ENCODE peak calls at places on chromosome 12, in five cellular contexts. E is OCI-M1; M is stimulated activated CD8-positive, alpha-beta memory T cell treated with anti-CD3 and anti-CD28 coated beads, Interleukin-2, amount 100 ng/mL, for 1 hour; F is left ventricle myocardium superior; G is body of pancreas. T is an unnamed sample.

GRCh38 chr12:64404470-64405446 is 566 bp downstream of the XPOT start:
- DNase-seq in G (peak), F (peak), E (peak), M (peak), T (peak)

GRCh38 chr12:130602251-130602650 is 113.8 kb downstream of the RIMBP2 start:
- DNase-seq in F (no peak), M (no peak), G (no peak), E (no peak), T (no peak)

GRCh38 chr12:97404549-97404948 is 58.1 kb upstream of the RMST start:
- DNase-seq in G (peak), F (no peak), M (no peak), E (peak), T (no peak)

GRCh38 chr12:23949212-23950010 is at the start of gene SOX5:
- DNase-seq in G (peak), F (peak), E (peak), M (no peak), T (peak)

GRCh38 chr12:131220007-131220685 is 266.4 kb downstream of the ADGRD1 start:
- DNase-seq in M (no peak), G (no peak), F (no peak), E (no peak), T (no peak)

GRCh38 chr12:19496249-19497208 is 57.2 kb downstream of the AEBP2 start:
- DNase-seq in F (no peak), E (no peak), G (no peak), M (no peak), T (no peak)

GRCh38 chr12:40015360-40015759 is 90.5 kb downstream of the SLC2A13 start:
- DNase-seq in E (no peak), F (no peak), M (no peak), G (no peak), T (no peak)

GRCh38 chr12:62191747-62192485 is 68.3 kb upstream of the USP15 start:
- DNase-seq in M (no peak), F (peak), E (no peak), G (peak), T (no peak)

GRCh38 chr12:48883305-48884171 is 17.9 kb upstream of the RND1 start:
- DNase-seq in G (peak), F (no peak), M (no peak), E (no peak), T (no peak)

GRCh38 chr12:87317302-87317701 is 711.9 kb downstream of the C12orf50 start:
- DNase-seq in E (no peak), G (no peak), F (no peak), M (no peak), T (no peak)

GRCh38 chr12:41188058-41188840 is at the start of gene PDZRN4:
- DNase-seq in G (no peak), F (peak), E (no peak), M (no peak), T (peak)

GRCh38 chr12:48601013-48601756 is 31.3 kb upstream of the LALBA start:
- DNase-seq in F (no peak), G (no peak), M (no peak), E (peak), T (no peak)

GRCh38 chr12:66061557-66062279 is 68.8 kb downstream of the LLPH start:
- DNase-seq in E (no peak), M (no peak), F (no peak), G (no peak), T (no peak)

GRCh38 chr12:112537710-112538396 is 119.1 kb downstream of the PTPN11 start:
- DNase-seq in G (no peak), F (no peak), E (no peak), M (no peak), T (no peak)

GRCh38 chr12:43764528-43764927 is 5.8 kb downstream of the IRAK4 start:
- DNase-seq in M (no peak), E (no peak), G (no peak), F (no peak), T (no peak)

GRCh38 chr12:80195737-80196136 is 96.4 kb downstream of the OTOGL start:
- DNase-seq in M (no peak), F (no peak), E (no peak), G (no peak), T (no peak)

GRCh38 chr12:115149685-115150378 is 465.9 kb upstream of the TBX3 start:
- DNase-seq in F (no peak), E (peak), M (no peak), G (no peak), T (no peak)

GRCh38 chr12:4187916-4188315 is 85.6 kb upstream of the CCND2 start:
- DNase-seq in E (no peak), G (no peak), M (no peak), F (no peak), T (no peak)

GRCh38 chr12:68631177-68631576 is 20.5 kb downstream of the RAP1B start:
- DNase-seq in E (no peak), F (no peak), M (no peak), G (no peak), T (no peak)

GRCh38 chr12:32163596-32163995 is 56.9 kb downstream of the BICD1 start:
- DNase-seq in E (no peak), M (no peak), F (no peak), G (no peak), T (no peak)

GRCh38 chr12:125856366-125856765 is 791.1 kb downstream of the AACS start:
- DNase-seq in F (no peak), M (no peak), E (no peak), G (no peak), T (no peak)

GRCh38 chr12:92539966-92540791 is 162.6 kb upstream of the PLEKHG7 start:
- DNase-seq in G (peak), F (peak), M (no peak), E (no peak), T (peak)

GRCh38 chr12:46221255-46222128 is 47.4 kb downstream of the SLC38A1 start:
- DNase-seq in G (no peak), E (no peak), M (no peak), F (no peak), T (no peak)

GRCh38 chr12:121957831-121958515 is 39.6 kb downstream of the CFAP251 start:
- DNase-seq in E (no peak), M (no peak), F (no peak), G (no peak), T (no peak)

GRCh38 chr12:95805864-95806669 is 15.5 kb upstream of the NTN4 start:
- DNase-seq in G (no peak), F (no peak), E (no peak), M (no peak), T (peak)

GRCh38 chr12:107375231-107375630 is 281.9 kb upstream of the CRY1 start:
- DNase-seq in F (no peak), M (no peak), E (no peak), G (no peak), T (no peak)

GRCh38 chr12:7937867-7938506 is 2.0 kb upstream of the SLC2A3 start:
- DNase-seq in E (peak), G (no peak), M (no peak), F (no peak), T (peak)

GRCh38 chr12:79020106-79020505 is 155.5 kb downstream of the SYT1 start:
- DNase-seq in F (no peak), M (no peak), G (no peak), E (no peak), T (no peak)

GRCh38 chr12:99553461-99553860 is 94.1 kb upstream of the GARIN6 start:
- DNase-seq in M (no peak), G (no peak), E (no peak), F (no peak), T (no peak)

GRCh38 chr12:112988224-112988623 is 9.9 kb downstream of the OAS2 start:
- DNase-seq in M (no peak), G (no peak), F (no peak), E (peak), T (no peak)

GRCh38 chr12:6074394-6074793 is 50.1 kb downstream of the VWF start:
- DNase-seq in E (no peak), M (no peak), F (no peak), G (no peak), T (no peak)

GRCh38 chr12:26633591-26634210 is 199.3 kb downstream of the ITPR2 start:
- DNase-seq in E (no peak), G (no peak), M (no peak), F (no peak), T (no peak)

GRCh38 chr12:14714437-14714836 is 18.0 kb upstream of the GUCY2C start:
- DNase-seq in G (no peak), M (no peak), E (no peak), F (no peak), T (no peak)

GRCh38 chr12:109731806-109732205 is 18.2 kb downstream of the FAM222A start:
- DNase-seq in M (no peak), G (peak), F (peak), E (no peak), T (no peak)

GRCh38 chr12:103813949-103814348 is 27.1 kb downstream of the NT5DC3 start:
- DNase-seq in E (no peak), F (no peak), M (no peak), G (no peak), T (no peak)

T was measured in right cardiac atrium.